ENCODE peak calls at places on chromosomes 7 and 10, in eight cellular contexts. One of them, this sample, is unnamed.

GRCh38 chr7:37385787-37386186 is 62.9 kb downstream of the ELMO1 start:
- DNase-seq in Karpas-422: no peak
- DNase-seq in SK-N-SH: no peak
- DNase-seq in GM23248: no peak
- DNase-seq in mammary epithelial cell: peak; percentile 8
- DNase-seq in MM.1S: no peak
- DNase-seq in hepatocyte: no peak
- DNase-seq in fibroblast of lung: no peak
- DNase-seq in this sample: no peak

GRCh38 chr7:35784332-35784731 is 16.5 kb upstream of the SEPTIN7 start:
- DNase-seq in Karpas-422: no peak
- DNase-seq in SK-N-SH: no peak
- DNase-seq in GM23248: no peak
- DNase-seq in mammary epithelial cell: no peak
- DNase-seq in MM.1S: no peak
- DNase-seq in hepatocyte: no peak
- DNase-seq in fibroblast of lung: no peak
- DNase-seq in this sample: no peak

GRCh38 chr7:146004805-146005204 is 111.8 kb upstream of the CNTNAP2 start:
- DNase-seq in Karpas-422: no peak
- DNase-seq in SK-N-SH: no peak
- DNase-seq in GM23248: no peak
- DNase-seq in mammary epithelial cell: no peak
- DNase-seq in MM.1S: no peak
- DNase-seq in hepatocyte: no peak
- DNase-seq in fibroblast of lung: no peak
- DNase-seq in this sample: no peak

GRCh38 chr7:106371629-106372028 is 86.8 kb upstream of the NAMPT start:
- DNase-seq in Karpas-422: peak; percentile 61
- DNase-seq in SK-N-SH: no peak
- DNase-seq in GM23248: no peak
- DNase-seq in mammary epithelial cell: no peak
- DNase-seq in MM.1S: no peak
- DNase-seq in hepatocyte: no peak
- DNase-seq in fibroblast of lung: no peak
- DNase-seq in this sample: no peak

GRCh38 chr10:73359492-73359891 is 828 bp upstream of the CFAP70 start:
- DNase-seq in Karpas-422: no peak
- DNase-seq in SK-N-SH: no peak
- DNase-seq in GM23248: peak; percentile 16
- DNase-seq in mammary epithelial cell: no peak
- DNase-seq in MM.1S: no peak
- DNase-seq in hepatocyte: no peak
- DNase-seq in fibroblast of lung: no peak
- DNase-seq in this sample: peak; percentile 2

GRCh38 chr7:133773601-133774000 is 353.5 kb upstream of the LRGUK start:
- DNase-seq in Karpas-422: no peak
- DNase-seq in SK-N-SH: no peak
- DNase-seq in GM23248: no peak
- DNase-seq in mammary epithelial cell: no peak
- DNase-seq in MM.1S: no peak
- DNase-seq in hepatocyte: no peak
- DNase-seq in fibroblast of lung: no peak
- DNase-seq in this sample: peak; percentile 31

GRCh38 chr7:24477807-24478655 is 95.2 kb upstream of the PALS2 start:
- DNase-seq in Karpas-422: no peak
- DNase-seq in SK-N-SH: no peak
- DNase-seq in GM23248: peak; percentile 88
- DNase-seq in mammary epithelial cell: peak; percentile 3
- DNase-seq in MM.1S: no peak
- DNase-seq in hepatocyte: peak; percentile 66
- DNase-seq in fibroblast of lung: peak; percentile 92
- DNase-seq in this sample: peak; percentile 83

GRCh38 chr7:272108-272615 is 17.8 kb upstream of the FOXL3 start:
- DNase-seq in Karpas-422: no peak
- DNase-seq in SK-N-SH: no peak
- DNase-seq in GM23248: no peak
- DNase-seq in mammary epithelial cell: no peak
- DNase-seq in MM.1S: no peak
- DNase-seq in hepatocyte: no peak
- DNase-seq in fibroblast of lung: no peak
- DNase-seq in this sample: no peak

GRCh38 chr7:105298439-105298894 is 90.3 kb downstream of the SRPK2 start:
- DNase-seq in Karpas-422: no peak
- DNase-seq in SK-N-SH: no peak
- DNase-seq in GM23248: no peak
- DNase-seq in mammary epithelial cell: no peak
- DNase-seq in MM.1S: peak; percentile 87
- DNase-seq in hepatocyte: no peak
- DNase-seq in fibroblast of lung: no peak
- DNase-seq in this sample: no peak

GRCh38 chr10:33675235-33675634 is 340.8 kb upstream of the NRP1 start:
- DNase-seq in Karpas-422: no peak
- DNase-seq in SK-N-SH: no peak
- DNase-seq in GM23248: no peak
- DNase-seq in mammary epithelial cell: no peak
- DNase-seq in MM.1S: no peak
- DNase-seq in hepatocyte: no peak
- DNase-seq in fibroblast of lung: peak; percentile 32
- DNase-seq in this sample: no peak

GRCh38 chr7:33554046-33554445 is 351.3 kb upstream of the BMPER start:
- DNase-seq in Karpas-422: no peak
- DNase-seq in SK-N-SH: no peak
- DNase-seq in GM23248: peak; percentile 8
- DNase-seq in mammary epithelial cell: no peak
- DNase-seq in MM.1S: no peak
- DNase-seq in hepatocyte: no peak
- DNase-seq in fibroblast of lung: no peak
- DNase-seq in this sample: no peak

GRCh38 chr10:91635401-91636400 is 2.8 kb upstream of the PPP1R3C start:
- DNase-seq in Karpas-422: peak; percentile 67
- DNase-seq in SK-N-SH: peak; percentile 67
- DNase-seq in GM23248: peak; percentile 93
- DNase-seq in mammary epithelial cell: peak; percentile 69
- DNase-seq in MM.1S: peak; percentile 55
- DNase-seq in hepatocyte: peak; percentile 88
- DNase-seq in fibroblast of lung: peak; percentile 88
- DNase-seq in this sample: peak; percentile 84

GRCh38 chr7:101823086-101823485 is 5.7 kb downstream of the CUX1 start:
- DNase-seq in Karpas-422: no peak
- DNase-seq in SK-N-SH: no peak
- DNase-seq in GM23248: no peak
- DNase-seq in mammary epithelial cell: no peak
- DNase-seq in MM.1S: no peak
- DNase-seq in hepatocyte: no peak
- DNase-seq in fibroblast of lung: no peak
- DNase-seq in this sample: no peak

GRCh38 chr7:156920076-156920475 is 27.1 kb upstream of the LMBR1 start:
- DNase-seq in Karpas-422: no peak
- DNase-seq in SK-N-SH: no peak
- DNase-seq in GM23248: no peak
- DNase-seq in mammary epithelial cell: no peak
- DNase-seq in MM.1S: no peak
- DNase-seq in hepatocyte: no peak
- DNase-seq in fibroblast of lung: no peak
- DNase-seq in this sample: no peak

GRCh38 chr10:103276941-103277712 is at the start of gene INA:
- DNase-seq in Karpas-422: no peak
- DNase-seq in SK-N-SH: peak; percentile 97
- DNase-seq in GM23248: peak; percentile 71
- DNase-seq in mammary epithelial cell: peak; percentile 54
- DNase-seq in MM.1S: peak; percentile 56
- DNase-seq in hepatocyte: peak; percentile 67
- DNase-seq in fibroblast of lung: peak; percentile 30
- DNase-seq in this sample: peak; percentile 87

GRCh38 chr10:100148353-100149211 is 37.2 kb downstream of the ERLIN1 start:
- DNase-seq in Karpas-422: no peak
- DNase-seq in SK-N-SH: no peak
- DNase-seq in GM23248: peak; percentile 82
- DNase-seq in mammary epithelial cell: peak; percentile 99
- DNase-seq in MM.1S: no peak
- DNase-seq in hepatocyte: peak; percentile 24
- DNase-seq in fibroblast of lung: no peak
- DNase-seq in this sample: no peak

GRCh38 chr7:130374507-130374906 is 5.8 kb upstream of the CPA1 start:
- DNase-seq in Karpas-422: no peak
- DNase-seq in SK-N-SH: no peak
- DNase-seq in GM23248: no peak
- DNase-seq in mammary epithelial cell: no peak
- DNase-seq in MM.1S: no peak
- DNase-seq in hepatocyte: no peak
- DNase-seq in fibroblast of lung: no peak
- DNase-seq in this sample: no peak

GRCh38 chr10:46326066-46326465 is 39.3 kb downstream of the ANTXRL start:
- DNase-seq in Karpas-422: no peak
- DNase-seq in SK-N-SH: no peak
- DNase-seq in GM23248: peak; percentile 28
- DNase-seq in mammary epithelial cell: no peak
- DNase-seq in MM.1S: no peak
- DNase-seq in hepatocyte: no peak
- DNase-seq in fibroblast of lung: no peak
- DNase-seq in this sample: no peak

GRCh38 chr10:122477436-122477835 is 16.1 kb downstream of the HTRA1 start:
- DNase-seq in Karpas-422: no peak
- DNase-seq in SK-N-SH: no peak
- DNase-seq in GM23248: no peak
- DNase-seq in mammary epithelial cell: no peak
- DNase-seq in MM.1S: no peak
- DNase-seq in hepatocyte: no peak
- DNase-seq in fibroblast of lung: no peak
- DNase-seq in this sample: no peak

GRCh38 chr7:157432541-157432956 is 95.7 kb downstream of the DNAJB6 start:
- DNase-seq in Karpas-422: no peak
- DNase-seq in SK-N-SH: peak; percentile 81
- DNase-seq in GM23248: peak; percentile 87
- DNase-seq in mammary epithelial cell: peak; percentile 63
- DNase-seq in MM.1S: no peak
- DNase-seq in hepatocyte: peak; percentile 88
- DNase-seq in fibroblast of lung: peak; percentile 60
- DNase-seq in this sample: peak; percentile 95

GRCh38 chr10:103620357-103620749 is 126.8 kb downstream of the NEURL1 start:
- DNase-seq in Karpas-422: no peak
- DNase-seq in SK-N-SH: no peak
- DNase-seq in GM23248: no peak
- DNase-seq in mammary epithelial cell: no peak
- DNase-seq in MM.1S: no peak
- DNase-seq in hepatocyte: no peak
- DNase-seq in fibroblast of lung: no peak
- DNase-seq in this sample: no peak

GRCh38 chr7:19133390-19133789 is 11.8 kb downstream of the FERD3L start:
- DNase-seq in Karpas-422: no peak
- DNase-seq in SK-N-SH: no peak
- DNase-seq in GM23248: no peak
- DNase-seq in mammary epithelial cell: no peak
- DNase-seq in MM.1S: no peak
- DNase-seq in hepatocyte: no peak
- DNase-seq in fibroblast of lung: no peak
- DNase-seq in this sample: no peak

GRCh38 chr7:131898418-131898817 is 342.0 kb upstream of the PODXL start:
- DNase-seq in Karpas-422: no peak
- DNase-seq in SK-N-SH: no peak
- DNase-seq in GM23248: peak; percentile 66
- DNase-seq in mammary epithelial cell: peak; percentile 10
- DNase-seq in MM.1S: no peak
- DNase-seq in hepatocyte: no peak
- DNase-seq in fibroblast of lung: no peak
- DNase-seq in this sample: no peak

GRCh38 chr7:90739731-90740130 is 143.6 kb downstream of the CDK14 start:
- DNase-seq in Karpas-422: peak; percentile 57
- DNase-seq in SK-N-SH: no peak
- DNase-seq in GM23248: no peak
- DNase-seq in mammary epithelial cell: no peak
- DNase-seq in MM.1S: no peak
- DNase-seq in hepatocyte: no peak
- DNase-seq in fibroblast of lung: no peak
- DNase-seq in this sample: no peak
- H3K79me2 ChIP-seq in Karpas-422: peaks cover 85% of the 10 kb centered on the region
- H3K79me2 ChIP-seq in SK-N-SH: peaks cover 38% of the 10 kb centered on the region
- H3K79me2 ChIP-seq in GM23248: peaks cover 84% of the 10 kb centered on the region
- H3K79me2 ChIP-seq in mammary epithelial cell: no peaks in the 10 kb centered on the region
- H3K79me2 ChIP-seq in MM.1S: peaks cover 91% of the 10 kb centered on the region
- H3K79me2 ChIP-seq in hepatocyte: peaks cover 2% of the 10 kb centered on the region
- H3K79me2 ChIP-seq in fibroblast of lung: no peaks in the 10 kb centered on the region
- H3K79me2 ChIP-seq in this sample: no peaks in the 10 kb centered on the region

GRCh38 chr10:5892007-5892406 is 2.0 kb downstream of the FBH1 start:
- DNase-seq in Karpas-422: no peak
- DNase-seq in SK-N-SH: no peak
- DNase-seq in GM23248: peak; percentile 70
- DNase-seq in mammary epithelial cell: no peak
- DNase-seq in MM.1S: no peak
- DNase-seq in hepatocyte: no peak
- DNase-seq in fibroblast of lung: no peak
- DNase-seq in this sample: no peak

GRCh38 chr10:5895365-5895764 is 5.3 kb downstream of the FBH1 start:
- DNase-seq in Karpas-422: no peak
- DNase-seq in SK-N-SH: no peak
- DNase-seq in GM23248: no peak
- DNase-seq in mammary epithelial cell: no peak
- DNase-seq in MM.1S: peak; percentile 27
- DNase-seq in hepatocyte: no peak
- DNase-seq in fibroblast of lung: no peak
- DNase-seq in this sample: no peak

GRCh38 chr10:5894873-5895272 is 4.8 kb downstream of the FBH1 start:
- DNase-seq in Karpas-422: no peak
- DNase-seq in SK-N-SH: no peak
- DNase-seq in GM23248: no peak
- DNase-seq in mammary epithelial cell: no peak
- DNase-seq in MM.1S: no peak
- DNase-seq in hepatocyte: no peak
- DNase-seq in fibroblast of lung: no peak
- DNase-seq in this sample: no peak

GRCh38 chr10:5894458-5894857 is 4.4 kb downstream of the FBH1 start:
- DNase-seq in Karpas-422: no peak
- DNase-seq in SK-N-SH: no peak
- DNase-seq in GM23248: no peak
- DNase-seq in mammary epithelial cell: no peak
- DNase-seq in MM.1S: no peak
- DNase-seq in hepatocyte: no peak
- DNase-seq in fibroblast of lung: no peak
- DNase-seq in this sample: no peak

GRCh38 chr10:5893321-5893720 is 3.3 kb downstream of the FBH1 start:
- DNase-seq in Karpas-422: no peak
- DNase-seq in SK-N-SH: no peak
- DNase-seq in GM23248: no peak
- DNase-seq in mammary epithelial cell: no peak
- DNase-seq in MM.1S: no peak
- DNase-seq in hepatocyte: no peak
- DNase-seq in fibroblast of lung: no peak
- DNase-seq in this sample: no peak
- H3K79me2 ChIP-seq in Karpas-422: peaks cover 86% of the 10 kb centered on the region
- H3K79me2 ChIP-seq in SK-N-SH: peaks cover 85% of the 10 kb centered on the region
- H3K79me2 ChIP-seq in GM23248: peaks cover 86% of the 10 kb centered on the region
- H3K79me2 ChIP-seq in mammary epithelial cell: peaks cover 91% of the 10 kb centered on the region
- H3K79me2 ChIP-seq in MM.1S: peaks cover 81% of the 10 kb centered on the region
- H3K79me2 ChIP-seq in hepatocyte: peaks cover 77% of the 10 kb centered on the region
- H3K79me2 ChIP-seq in fibroblast of lung: peaks cover 56% of the 10 kb centered on the region
- H3K79me2 ChIP-seq in this sample: peaks cover 26% of the 10 kb centered on the region

GRCh38 chr10:1059902-1060301 is 3.7 kb downstream of the WDR37 start:
- DNase-seq in Karpas-422: no peak
- DNase-seq in SK-N-SH: no peak
- DNase-seq in GM23248: no peak
- DNase-seq in mammary epithelial cell: peak; percentile 87
- DNase-seq in MM.1S: no peak
- DNase-seq in hepatocyte: no peak
- DNase-seq in fibroblast of lung: no peak
- DNase-seq in this sample: no peak
- H3K79me2 ChIP-seq in Karpas-422: peaks cover 82% of the 10 kb centered on the region
- H3K79me2 ChIP-seq in SK-N-SH: peaks cover 91% of the 10 kb centered on the region
- H3K79me2 ChIP-seq in GM23248: peaks cover 94% of the 10 kb centered on the region
- H3K79me2 ChIP-seq in mammary epithelial cell: peaks cover 96% of the 10 kb centered on the region
- H3K79me2 ChIP-seq in MM.1S: peaks cover 78% of the 10 kb centered on the region
- H3K79me2 ChIP-seq in hepatocyte: peaks cover 75% of the 10 kb centered on the region
- H3K79me2 ChIP-seq in fibroblast of lung: peaks cover 69% of the 10 kb centered on the region
- H3K79me2 ChIP-seq in this sample: peaks cover 39% of the 10 kb centered on the region

GRCh38 chr10:35329520-35329919 is 6.8 kb upstream of the CCNY start:
- DNase-seq in Karpas-422: no peak
- DNase-seq in SK-N-SH: no peak
- DNase-seq in GM23248: no peak
- DNase-seq in mammary epithelial cell: no peak
- DNase-seq in MM.1S: no peak
- DNase-seq in hepatocyte: no peak
- DNase-seq in fibroblast of lung: no peak
- DNase-seq in this sample: peak; percentile 77
- H3K79me2 ChIP-seq in Karpas-422: peaks cover 53% of the 10 kb centered on the region
- H3K79me2 ChIP-seq in SK-N-SH: peaks cover 92% of the 10 kb centered on the region
- H3K79me2 ChIP-seq in GM23248: peaks cover 92% of the 10 kb centered on the region
- H3K79me2 ChIP-seq in mammary epithelial cell: peaks cover 76% of the 10 kb centered on the region
- H3K79me2 ChIP-seq in MM.1S: peaks cover 58% of the 10 kb centered on the region
- H3K79me2 ChIP-seq in hepatocyte: peaks cover 75% of the 10 kb centered on the region
- H3K79me2 ChIP-seq in fibroblast of lung: peaks cover 36% of the 10 kb centered on the region
- H3K79me2 ChIP-seq in this sample: peaks cover 2% of the 10 kb centered on the region